ENCODE peak calls at places on chromosomes 6 and 20, in four cellular contexts. One of them, this sample, is unnamed.

GRCh38 chr6:80205404-80205803 is 98.9 kb downstream of the BCKDHB start:
- DNase-seq in choroid plexus epithelial cell: no peak
- DNase-seq in type B pancreatic cell: no peak
- DNase-seq in right lobe of liver: no peak
- DNase-seq in this sample: no peak

GRCh38 chr20:45952861-45953260 is 18.4 kb downstream of the PCIF1 start:
- DNase-seq in choroid plexus epithelial cell: no peak
- DNase-seq in type B pancreatic cell: no peak
- DNase-seq in right lobe of liver: peak; percentile 33
- DNase-seq in this sample: no peak

GRCh38 chr6:130742282-130742681 is 84.9 kb upstream of the SMLR1 start:
- DNase-seq in choroid plexus epithelial cell: peak; percentile 49
- DNase-seq in type B pancreatic cell: no peak
- DNase-seq in right lobe of liver: no peak
- DNase-seq in this sample: no peak

GRCh38 chr6:44226368-44227137 is 3.2 kb downstream of the SLC29A1 start:
- DNase-seq in choroid plexus epithelial cell: no peak
- DNase-seq in type B pancreatic cell: no peak
- DNase-seq in right lobe of liver: no peak
- DNase-seq in this sample: peak; percentile 12

GRCh38 chr6:35258858-35259193 is 709 bp upstream of the ZNF76 start:
- DNase-seq in choroid plexus epithelial cell: peak; percentile 69
- DNase-seq in type B pancreatic cell: no peak
- DNase-seq in right lobe of liver: no peak
- DNase-seq in this sample: peak; percentile 63

GRCh38 chr6:56693246-56693607 is 50.5 kb upstream of the DST start:
- DNase-seq in choroid plexus epithelial cell: peak; percentile 88
- DNase-seq in type B pancreatic cell: no peak
- DNase-seq in right lobe of liver: peak; percentile 90
- DNase-seq in this sample: no peak

GRCh38 chr20:17437251-17437650 is 93.9 kb downstream of the BFSP1 start:
- DNase-seq in choroid plexus epithelial cell: no peak
- DNase-seq in type B pancreatic cell: no peak
- DNase-seq in right lobe of liver: no peak
- DNase-seq in this sample: no peak

GRCh38 chr6:130694617-130695016 is 132.6 kb upstream of the SMLR1 start:
- DNase-seq in choroid plexus epithelial cell: no peak
- DNase-seq in type B pancreatic cell: no peak
- DNase-seq in right lobe of liver: no peak
- DNase-seq in this sample: no peak

GRCh38 chr6:73548458-73549446 is 27.9 kb upstream of the EEF1A1 start:
- DNase-seq in choroid plexus epithelial cell: no peak
- DNase-seq in type B pancreatic cell: no peak
- DNase-seq in right lobe of liver: no peak
- DNase-seq in this sample: no peak

GRCh38 chr6:134398453-134398852 is 80.5 kb upstream of the SGK1 start:
- DNase-seq in choroid plexus epithelial cell: no peak
- DNase-seq in type B pancreatic cell: no peak
- DNase-seq in right lobe of liver: no peak
- DNase-seq in this sample: no peak

GRCh38 chr6:39731565-39731964 is 6.4 kb upstream of the KIF6 start:
- DNase-seq in choroid plexus epithelial cell: peak; percentile 41
- DNase-seq in type B pancreatic cell: no peak
- DNase-seq in right lobe of liver: no peak
- DNase-seq in this sample: no peak

GRCh38 chr6:42984924-42985475 is 630 bp downstream of the PPP2R5D start:
- DNase-seq in choroid plexus epithelial cell: peak; percentile 29
- DNase-seq in type B pancreatic cell: no peak
- DNase-seq in right lobe of liver: no peak
- DNase-seq in this sample: no peak

GRCh38 chr6:157952751-157953479 is 28.7 kb upstream of the SYNJ2 start:
- DNase-seq in choroid plexus epithelial cell: no peak
- DNase-seq in type B pancreatic cell: no peak
- DNase-seq in right lobe of liver: no peak
- DNase-seq in this sample: no peak

GRCh38 chr6:158358450-158359077 is 46.3 kb downstream of the TULP4 start:
- DNase-seq in choroid plexus epithelial cell: no peak
- DNase-seq in type B pancreatic cell: no peak
- DNase-seq in right lobe of liver: no peak
- DNase-seq in this sample: no peak

GRCh38 chr20:36318166-36318565 is 12.0 kb downstream of the DLGAP4 start:
- DNase-seq in choroid plexus epithelial cell: no peak
- DNase-seq in type B pancreatic cell: no peak
- DNase-seq in right lobe of liver: no peak
- DNase-seq in this sample: no peak

GRCh38 chr6:144718431-144718830 is 433.3 kb downstream of the UTRN start:
- DNase-seq in choroid plexus epithelial cell: peak; percentile 18
- DNase-seq in type B pancreatic cell: no peak
- DNase-seq in right lobe of liver: no peak
- DNase-seq in this sample: no peak

GRCh38 chr6:40391086-40391485 is 196.1 kb downstream of the LRFN2 start:
- DNase-seq in choroid plexus epithelial cell: no peak
- DNase-seq in type B pancreatic cell: peak; percentile 36
- DNase-seq in right lobe of liver: no peak
- DNase-seq in this sample: no peak

DNA sequence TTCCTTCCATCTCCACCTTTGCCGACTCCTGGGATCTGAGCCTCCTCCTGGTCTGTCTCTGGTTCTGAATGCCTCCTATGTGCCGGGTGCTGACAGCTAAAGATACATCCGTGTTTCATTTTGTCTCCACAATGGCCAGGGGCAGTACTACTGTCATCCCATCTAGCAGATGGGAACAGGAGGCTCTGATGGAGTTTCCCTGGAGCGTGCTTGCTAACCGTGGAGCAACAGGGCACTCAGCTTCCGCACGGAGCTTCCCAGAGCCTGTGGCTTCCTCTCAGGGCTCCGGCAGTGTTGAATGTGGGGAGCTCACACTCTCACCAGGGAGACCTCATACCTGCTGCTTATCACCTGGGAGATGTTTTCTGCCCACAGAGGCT is 11.9 kb upstream of the NPBWR2 start:
- DNase-seq in choroid plexus epithelial cell: no peak
- DNase-seq in type B pancreatic cell: no peak
- DNase-seq in right lobe of liver: no peak
- DNase-seq in this sample: no peak
- TF ChIP-seq CTCF in choroid plexus epithelial cell: no peak
- TF ChIP-seq CTCF in type B pancreatic cell: no peak
- TF ChIP-seq CTCF in right lobe of liver: no peak
- TF ChIP-seq CTCF in this sample: no peak

GRCh38 chr6:10847684-10848083 is 9.3 kb upstream of the MAK start:
- DNase-seq in choroid plexus epithelial cell: peak; percentile 26
- DNase-seq in type B pancreatic cell: no peak
- DNase-seq in right lobe of liver: no peak
- DNase-seq in this sample: no peak
- TF ChIP-seq CTCF in choroid plexus epithelial cell: no peak
- TF ChIP-seq CTCF in type B pancreatic cell: peak; percentile 69
- TF ChIP-seq CTCF in right lobe of liver: peak; percentile 16
- TF ChIP-seq CTCF in this sample: peak; percentile 7

GRCh38 chr6:25038300-25038699 is 102.5 kb upstream of the RIPOR2 start:
- DNase-seq in choroid plexus epithelial cell: no peak
- DNase-seq in type B pancreatic cell: no peak
- DNase-seq in right lobe of liver: no peak
- DNase-seq in this sample: no peak

GRCh38 chr6:25041676-25042598 is 106.2 kb upstream of the RIPOR2 start:
- DNase-seq in choroid plexus epithelial cell: no peak
- DNase-seq in type B pancreatic cell: no peak
- DNase-seq in right lobe of liver: no peak
- DNase-seq in this sample: no peak

GRCh38 chr6:25042984-25043725 is 107.4 kb upstream of the RIPOR2 start:
- DNase-seq in choroid plexus epithelial cell: no peak
- DNase-seq in type B pancreatic cell: no peak
- DNase-seq in right lobe of liver: no peak
- DNase-seq in this sample: no peak

GRCh38 chr6:25038992-25039391 is 103.2 kb upstream of the RIPOR2 start:
- DNase-seq in choroid plexus epithelial cell: no peak
- DNase-seq in type B pancreatic cell: no peak
- DNase-seq in right lobe of liver: no peak
- DNase-seq in this sample: no peak

GRCh38 chr6:25042599-25042936 is 106.8 kb upstream of the RIPOR2 start:
- DNase-seq in choroid plexus epithelial cell: no peak
- DNase-seq in type B pancreatic cell: no peak
- DNase-seq in right lobe of liver: no peak
- DNase-seq in this sample: no peak
- TF ChIP-seq CTCF in choroid plexus epithelial cell: no peak
- TF ChIP-seq CTCF in type B pancreatic cell: no peak
- TF ChIP-seq CTCF in right lobe of liver: no peak
- TF ChIP-seq CTCF in this sample: peak; percentile 1

GRCh38 chr6:31769684-31770371 is 7.3 kb downstream of the VWA7 start:
- DNase-seq in choroid plexus epithelial cell: peak; percentile 68
- DNase-seq in type B pancreatic cell: no peak
- DNase-seq in right lobe of liver: peak; percentile 88
- DNase-seq in this sample: peak; percentile 93
- TF ChIP-seq CTCF in choroid plexus epithelial cell: peak; percentile 88
- TF ChIP-seq CTCF in type B pancreatic cell: peak; percentile 76
- TF ChIP-seq CTCF in right lobe of liver: peak; percentile 94
- TF ChIP-seq CTCF in this sample: peak; percentile 77

GRCh38 chr6:161917645-161918044 is 643.8 kb upstream of the AGPAT4 start:
- DNase-seq in choroid plexus epithelial cell: peak; percentile 45
- DNase-seq in type B pancreatic cell: no peak
- DNase-seq in right lobe of liver: no peak
- DNase-seq in this sample: no peak
- TF ChIP-seq CTCF in choroid plexus epithelial cell: peak; percentile 27
- TF ChIP-seq CTCF in type B pancreatic cell: no peak
- TF ChIP-seq CTCF in right lobe of liver: no peak
- TF ChIP-seq CTCF in this sample: no peak

DNA sequence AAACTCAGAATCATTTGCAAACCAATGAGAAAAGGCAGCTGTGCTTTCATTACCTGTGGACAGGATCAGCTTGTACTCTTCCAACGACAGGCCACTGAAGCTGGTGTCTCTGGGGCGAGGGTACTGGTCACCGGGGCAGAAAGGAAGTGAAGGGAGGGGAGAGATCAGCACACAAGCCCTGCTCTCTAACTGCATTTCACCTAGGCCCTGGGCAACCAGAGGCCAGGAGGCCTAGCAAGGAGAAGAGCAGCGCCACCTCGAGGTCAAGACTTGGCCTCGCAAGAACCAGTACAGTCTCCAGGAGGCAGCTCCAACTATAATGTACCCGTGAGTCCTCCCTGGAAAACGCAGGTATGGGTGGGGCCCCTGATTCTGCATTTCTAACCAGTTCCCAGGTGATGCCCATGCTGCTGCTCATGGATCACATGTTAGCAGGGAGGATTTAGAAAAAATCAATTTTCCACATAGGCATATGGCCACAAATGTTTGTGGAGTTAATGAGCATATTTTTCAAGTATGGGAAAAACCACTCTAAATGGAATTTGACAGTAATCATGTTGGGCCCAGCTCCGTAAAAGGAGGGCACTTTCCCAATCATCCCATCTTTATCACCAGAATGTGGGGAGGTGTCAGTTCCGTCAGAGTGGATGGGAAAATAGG is 11.0 kb downstream of the UQCC2 start:
- DNase-seq in choroid plexus epithelial cell: peak; percentile 85
- DNase-seq in type B pancreatic cell: no peak
- DNase-seq in right lobe of liver: no peak
- DNase-seq in this sample: peak; percentile 80
- TF ChIP-seq CTCF in choroid plexus epithelial cell: peak; percentile 92
- TF ChIP-seq CTCF in type B pancreatic cell: peak; percentile 83
- TF ChIP-seq CTCF in right lobe of liver: peak; percentile 30
- TF ChIP-seq CTCF in this sample: peak; percentile 90